ENCODE peak calls at places on chromosomes 12 and 14, in ten cellular contexts. F is HFFc6, A is pancreas, G is GM19239, O is glutamatergic neuron, Y is ELR, I is COR-L47, X is NCI-H345, Q is endothelial cell, H is T1000. K is an unnamed sample.

GRCh38 chr14:37970696-37971095 is 237.0 kb upstream of the SSTR1 start:
- DNase-seq in O (no peak), F (no peak), H (no peak), X (no peak), A (no peak), Q (no peak), I (no peak), G (no peak), Y (no peak), K (no peak)

GRCh38 chr14:105041841-105042765 is 21.2 kb upstream of the CDCA4 start:
- DNase-seq in Y (peak), A (no peak), F (no peak), H (no peak), X (no peak), I (no peak), G (no peak), Q (no peak), O (no peak), K (no peak)

GRCh38 chr12:64088431-64089349 is 133.4 kb downstream of the KICS2 start:
- DNase-seq in I (no peak), H (peak), Q (peak), A (no peak), O (no peak), Y (peak), X (peak), F (peak), G (no peak), K (peak)

GRCh38 chr12:109734219-109735000 is 20.8 kb downstream of the FAM222A start:
- DNase-seq in Q (peak), X (peak), I (no peak), Y (peak), A (peak), H (no peak), O (peak), G (no peak), F (no peak), K (no peak)

GRCh38 chr12:49476091-49476490 is 62.7 kb upstream of the KCNH3 start:
- DNase-seq in O (peak), F (no peak), I (no peak), H (no peak), X (no peak), A (no peak), Q (no peak), Y (no peak), G (no peak), K (no peak)

GRCh38 chr14:31265701-31266398 is 58.3 kb upstream of the HECTD1 start:
- DNase-seq in F (no peak), H (no peak), A (no peak), I (no peak), Q (no peak), X (no peak), O (no peak), Y (no peak), G (no peak), K (peak)

GRCh38 chr12:1529228-1529861 is 65.0 kb downstream of the FBXL14 start:
- DNase-seq in O (no peak), Y (peak), G (no peak), A (no peak), Q (no peak), F (no peak), X (no peak), I (no peak), H (no peak), K (no peak)

GRCh38 chr14:69535230-69535848 is 39.3 kb downstream of the CCDC177 start:
- DNase-seq in A (peak), O (peak), Y (peak), X (peak), H (no peak), Q (peak), I (peak), G (no peak), F (peak), K (no peak)

GRCh38 chr12:96048392-96048969 is 13.1 kb upstream of the LTA4H start:
- DNase-seq in O (no peak), X (peak), Y (no peak), H (no peak), A (no peak), Q (no peak), F (no peak), I (no peak), G (no peak), K (no peak)

GRCh38 chr14:93967637-93968250 is 8.6 kb downstream of the ASB2 start:
- DNase-seq in G (peak), O (no peak), I (no peak), X (no peak), Y (no peak), Q (no peak), F (no peak), H (no peak), A (no peak), K (no peak)

GRCh38 chr14:100601914-100602313 is 14.7 kb upstream of the BEGAIN start:
- DNase-seq in Y (no peak), A (no peak), I (no peak), G (no peak), X (no peak), F (no peak), H (no peak), O (no peak), Q (no peak), K (no peak)

GRCh38 chr12:128339121-128339520 is 72.2 kb downstream of the TMEM132C start:
- DNase-seq in O (no peak), Y (no peak), A (no peak), I (no peak), F (no peak), X (no peak), G (no peak), Q (no peak), H (no peak), K (no peak)

GRCh38 chr12:26135010-26135420 is 10.2 kb upstream of the BHLHE41 start:
- DNase-seq in O (no peak), F (no peak), Q (no peak), H (peak), Y (no peak), I (peak), A (no peak), G (no peak), X (no peak), K (no peak)

GRCh38 chr14:88421286-88421685 is 35.8 kb downstream of the SPATA7 start:
- DNase-seq in H (no peak), O (no peak), F (peak), Q (no peak), A (no peak), X (no peak), Y (no peak), I (no peak), G (no peak), K (no peak)

GRCh38 chr12:87866602-87867292 is 162.5 kb downstream of the C12orf50 start:
- DNase-seq in F (no peak), I (no peak), O (no peak), H (no peak), X (no peak), A (no peak), Q (peak), G (no peak), Y (peak), K (peak)

GRCh38 chr12:47367912-47368537 is 288.3 kb upstream of the AMIGO2 start:
- DNase-seq in I (no peak), O (no peak), A (no peak), Q (no peak), X (no peak), F (no peak), H (no peak), G (no peak), Y (no peak), K (no peak)

GRCh38 chr14:69815556-69815955 is 18.5 kb upstream of the SLC10A1 start:
- DNase-seq in O (no peak), F (no peak), Y (no peak), G (no peak), A (no peak), H (no peak), X (no peak), Q (no peak), I (no peak), K (no peak)

K was measured in epithelial cell of prostate.